ENCODE peak calls at places on chromosome 11, in six cellular contexts. K, Z, H, S, R and D are unnamed samples.

GRCh38 chr11:47189100-47189834 is 3.0 kb upstream of the PACSIN3 start:
- DNase-seq in K (peak), H (no peak), Z (no peak), R (no peak), S (peak), D (no peak)

GRCh38 chr11:112163875-112164521 is at the start of gene IL18:
- DNase-seq in S (peak), R (no peak), Z (no peak), H (no peak), K (no peak), D (no peak)

GRCh38 chr11:67534070-67534679 is 10.9 kb upstream of the CABP2 start:
- DNase-seq in H (no peak), K (peak), Z (no peak), S (no peak), R (no peak), D (no peak)

GRCh38 chr11:26583550-26583949 is 11.5 kb upstream of the MUC15 start:
- DNase-seq in H (no peak), K (no peak), S (peak), Z (no peak), R (no peak), D (no peak)

GRCh38 chr11:114683007-114683406 is 4.7 kb downstream of the NXPE2 start:
- DNase-seq in K (peak), S (no peak), H (no peak), R (no peak), Z (no peak), D (no peak)

GRCh38 chr11:64742087-64742939 is 1.6 kb downstream of the RASGRP2 start:
- DNase-seq in K (no peak), S (peak), H (no peak), Z (no peak), R (no peak), D (no peak)

GRCh38 chr11:129375731-129376657 is at the start of gene BARX2:
- DNase-seq in Z (peak), S (peak), H (no peak), R (no peak), K (peak), D (no peak)

GRCh38 chr11:9962722-9963121 is 298.8 kb downstream of the SWAP70 start:
- DNase-seq in S (peak), H (no peak), R (no peak), K (no peak), Z (no peak), D (no peak)

GRCh38 chr11:13026722-13027121 is 17.6 kb downstream of the RASSF10 start:
- DNase-seq in R (no peak), K (no peak), H (no peak), S (no peak), Z (no peak), D (no peak)

GRCh38 chr11:66420671-66421476 is at the start of gene NPAS4:
- DNase-seq in K (no peak), Z (peak), S (no peak), R (no peak), H (no peak), D (no peak)

GRCh38 chr11:10310301-10310841 is 5.5 kb downstream of the ADM start:
- DNase-seq in K (no peak), R (no peak), H (no peak), S (peak), Z (no peak), D (no peak)

GRCh38 chr11:3120071-3120792 is 44.9 kb downstream of the OSBPL5 start:
- DNase-seq in R (no peak), Z (no peak), S (no peak), H (no peak), K (no peak), D (no peak)

GRCh38 chr11:118895093-118896039 is 11.7 kb downstream of the CXCR5 start:
- DNase-seq in R (peak), H (no peak), S (no peak), Z (no peak), K (no peak), D (no peak)

GRCh38 chr11:64568041-64568571 is 22.9 kb upstream of the SLC22A12 start:
- DNase-seq in Z (no peak), R (no peak), K (no peak), S (no peak), H (no peak), D (no peak)